ENCODE peak calls at places on chromosomes 6 and 20, in nine cellular contexts. I is breast epithelium, U is endothelial cell of umbilical vein, O is stomach, Y is uterus, T is H54, C is heart left ventricle, J is prostate gland, L is testis. S is an unnamed sample.

GRCh38 chr20:47886454-47887041 is 101.3 kb upstream of the SULF2 start:
- DNase-seq in I (no peak), U (no peak), O (no peak), Y (no peak), T (no peak), C (no peak), J (no peak), L (no peak), S (no peak)

GRCh38 chr6:113969888-113970807 is 800 bp downstream of the HDAC2 start:
- DNase-seq in I (peak), U (peak), O (peak), Y (peak), T (peak), C (peak), J (peak), L (peak), S (peak)

GRCh38 chr6:126110494-126111270 is 124.3 kb downstream of the TRMT11 start:
- DNase-seq in I (no peak), U (no peak), O (no peak), Y (no peak), T (no peak), C (no peak), J (no peak), L (no peak), S (no peak)

GRCh38 chr6:163554663-163555062 is 140.1 kb downstream of the QKI start:
- DNase-seq in I (no peak), U (peak), O (peak), Y (no peak), T (no peak), C (no peak), J (no peak), L (peak), S (no peak)

GRCh38 chr20:32333988-32334885 is 23.9 kb upstream of the ASXL1 start:
- DNase-seq in I (no peak), U (peak), O (peak), Y (no peak), T (no peak), C (peak), J (no peak), L (peak), S (peak)

GRCh38 chr6:81606965-81607381 is 145.5 kb downstream of the TENT5A start:
- DNase-seq in I (no peak), U (peak), O (no peak), Y (no peak), T (no peak), C (no peak), J (no peak), L (no peak), S (no peak)

GRCh38 chr6:151004415-151005024 is 139.0 kb downstream of the MTHFD1L start:
- DNase-seq in I (no peak), U (peak), O (no peak), Y (no peak), T (no peak), C (no peak), J (peak), L (no peak), S (no peak)

GRCh38 chr6:17877196-17877889 is 110.1 kb downstream of the KIF13A start:
- DNase-seq in I (no peak), U (no peak), O (no peak), Y (no peak), T (no peak), C (no peak), J (no peak), L (no peak), S (no peak)

GRCh38 chr6:115782612-115783011 is 278.1 kb downstream of the FRK start:
- DNase-seq in I (no peak), U (no peak), O (no peak), Y (no peak), T (no peak), C (no peak), J (no peak), L (no peak), S (no peak)

GRCh38 chr6:110528051-110528929 is 51.9 kb upstream of the SLC22A16 start:
- DNase-seq in I (no peak), U (peak), O (peak), Y (peak), T (peak), C (peak), J (peak), L (peak), S (no peak)

GRCh38 chr20:64107736-64108457 is 532 bp upstream of the NPBWR2 start:
- DNase-seq in I (no peak), U (no peak), O (no peak), Y (no peak), T (no peak), C (no peak), J (no peak), L (peak), S (peak)

DNA sequence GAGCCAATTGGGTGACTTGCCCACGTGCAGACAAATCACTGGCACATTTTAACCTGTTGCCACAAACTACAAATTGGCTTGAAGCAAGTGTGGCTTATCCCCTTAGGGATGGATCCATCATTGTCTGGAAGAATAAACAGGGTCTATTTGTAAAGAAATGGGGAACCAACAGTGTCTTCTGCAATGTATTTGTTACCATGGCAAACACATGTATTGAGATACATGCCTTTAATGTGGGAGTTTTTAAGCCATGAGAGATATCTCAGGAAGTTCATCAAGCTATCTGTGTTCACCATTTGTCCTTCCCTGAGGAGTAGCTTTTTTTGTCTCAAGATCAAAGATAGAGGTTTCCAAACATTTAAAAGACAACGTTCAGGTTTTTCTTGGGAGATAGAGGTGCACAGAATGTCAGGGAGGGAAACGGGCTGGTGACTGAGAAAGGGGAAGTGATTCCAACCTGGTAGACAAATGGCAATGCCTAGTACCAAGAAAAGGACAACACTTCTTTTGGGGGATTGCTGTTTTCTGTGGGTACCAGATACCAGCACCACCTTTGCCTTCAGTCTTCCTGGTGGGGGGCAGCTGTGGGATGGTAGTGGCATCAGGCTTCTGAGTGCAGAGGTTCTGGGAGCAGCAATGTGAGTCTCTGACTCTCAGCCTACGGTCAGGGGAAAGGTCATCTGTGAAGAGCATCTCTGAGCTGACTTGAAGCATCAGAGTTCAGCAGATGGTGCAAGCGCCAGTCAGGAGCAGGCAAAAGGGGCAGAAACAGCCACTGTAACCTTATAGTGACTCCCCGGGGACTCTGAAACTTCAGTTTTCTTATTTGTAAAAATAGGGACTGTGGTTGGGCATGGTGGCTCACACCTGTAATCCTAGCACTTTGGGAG is 20.1 kb upstream of the BCAS1 start:
- DNase-seq in I (no peak), U (no peak), O (no peak), Y (no peak), T (no peak), C (no peak), J (no peak), L (no peak), S (no peak)
- TF ChIP-seq POLR2A in I (no peak), U (no peak), O (no peak), Y (no peak), T (no peak), C (no peak), J (no peak), L (no peak), S (no peak)

DNA sequence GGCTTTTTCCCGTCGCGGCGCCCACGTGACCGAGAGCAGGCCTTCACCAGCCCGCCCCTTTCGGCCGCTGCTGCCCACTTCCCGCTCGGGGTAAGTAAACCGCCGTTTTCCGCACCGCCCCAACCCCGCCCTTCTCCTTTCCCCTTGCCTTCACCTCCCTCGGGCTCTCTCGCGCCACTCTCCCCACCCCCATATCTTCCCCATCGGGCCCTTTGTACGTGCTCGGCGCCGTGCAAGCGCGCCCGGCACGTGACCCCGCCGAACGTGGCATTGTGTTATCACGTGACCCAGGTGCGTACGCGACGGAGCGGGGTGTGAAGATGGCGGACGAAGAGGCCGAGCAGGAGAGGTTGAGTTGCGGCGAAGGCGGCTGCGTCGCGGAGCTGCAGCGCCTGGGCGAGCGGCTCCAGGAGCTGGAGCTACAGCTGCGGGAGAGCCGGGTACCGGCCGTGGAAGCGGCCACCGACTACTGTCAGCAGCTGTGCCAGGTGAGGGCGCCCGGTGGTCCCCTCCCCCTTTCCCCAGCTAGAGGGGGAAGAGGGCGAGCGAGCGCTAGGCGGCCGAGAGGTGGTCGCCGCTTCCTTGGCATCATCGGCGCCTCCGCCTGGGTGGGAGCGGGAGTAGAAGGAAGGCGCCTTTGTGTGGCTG is at the start of gene ZNF292:
- DNase-seq in I (peak), U (peak), O (peak), Y (peak), T (peak), C (peak), J (peak), L (peak), S (peak)
- TF ChIP-seq POLR2A in I (peak), U (no peak), O (peak), Y (peak), T (peak), C (no peak), J (peak), L (peak), S (peak)

GRCh38 chr20:34110025-34111013 is 1.7 kb downstream of the EIF2S2 start:
- DNase-seq in I (no peak), U (peak), O (no peak), Y (no peak), T (no peak), C (no peak), J (no peak), L (no peak), S (no peak)
- TF ChIP-seq POLR2A in I (no peak), U (peak), O (no peak), Y (no peak), T (no peak), C (no peak), J (no peak), L (no peak), S (no peak)

GRCh38 chr6:26125015-26125690 is 37.9 kb downstream of the HFE start:
- DNase-seq in I (no peak), U (peak), O (peak), Y (no peak), T (no peak), C (no peak), J (no peak), L (no peak), S (no peak)
- TF ChIP-seq POLR2A in I (no peak), U (no peak), O (no peak), Y (no peak), T (peak), C (no peak), J (peak), L (no peak), S (no peak)

S was measured in sigmoid colon.